ENCODE peak calls at places on chromosomes 13 and 19, in six cellular contexts. W is iris pigment epithelial cell, K is hippocampal formation, H is AG10803, M is SHP77 treated with DMSO at 0.1 percent for 48 hours, Q is glutamatergic neuron. X is an unnamed sample.

GRCh38 chr19:52237771-52238400 is 31.5 kb upstream of the ZNF766 start:
- DNase-seq in W (peak), K (peak), H (peak), M (no peak), Q (peak), X (peak)

GRCh38 chr19:2123682-2124387 is 27.1 kb downstream of the IZUMO4 start:
- DNase-seq in W (peak), K (no peak), H (no peak), M (no peak), Q (no peak), X (no peak)

GRCh38 chr13:103898481-103898880 is 832.3 kb upstream of the SLC10A2 start:
- DNase-seq in W (no peak), K (no peak), H (no peak), M (no peak), Q (no peak), X (no peak)

GRCh38 chr19:7783991-7784421 is 21.0 kb downstream of the CLEC4M start:
- DNase-seq in W (peak), K (no peak), H (peak), M (no peak), Q (no peak), X (no peak)

GRCh38 chr13:46051958-46052313 is 610 bp downstream of the ZC3H13 start:
- DNase-seq in W (no peak), K (no peak), H (no peak), M (no peak), Q (no peak), X (no peak)

GRCh38 chr13:39245688-39246087 is 207.4 kb downstream of the NHLRC3 start:
- DNase-seq in W (no peak), K (no peak), H (no peak), M (no peak), Q (no peak), X (no peak)

GRCh38 chr19:35609881-35610353 is 2.6 kb upstream of the HAUS5 start:
- DNase-seq in W (no peak), K (no peak), H (no peak), M (no peak), Q (no peak), X (no peak)

GRCh38 chr19:58555920-58556632 is 1.2 kb upstream of the CHMP2A start:
- DNase-seq in W (no peak), K (no peak), H (no peak), M (no peak), Q (no peak), X (no peak)

GRCh38 chr13:29855009-29855408 is 4.6 kb upstream of the UBL3 start:
- DNase-seq in W (no peak), K (no peak), H (no peak), M (no peak), Q (no peak), X (no peak)

GRCh38 chr19:17765069-17765618 is 13.9 kb downstream of the FCHO1 start:
- DNase-seq in W (no peak), K (peak), H (no peak), M (no peak), Q (no peak), X (no peak)

GRCh38 chr13:113801289-113801961 is 42.4 kb downstream of the TMEM255B start:
- DNase-seq in W (no peak), K (no peak), H (no peak), M (no peak), Q (no peak), X (no peak)

GRCh38 chr13:24995225-24995804 is 100.6 kb upstream of the PABPC3 start:
- DNase-seq in W (peak), K (peak), H (peak), M (peak), Q (peak), X (peak)

GRCh38 chr19:41225238-41226052 is 6.4 kb downstream of the AXL start:
- DNase-seq in W (peak), K (no peak), H (peak), M (no peak), Q (no peak), X (peak)

GRCh38 chr13:62721893-62722292 is 1306.2 kb upstream of the PCDH20 start:
- DNase-seq in W (no peak), K (no peak), H (no peak), M (no peak), Q (no peak), X (no peak)

GRCh38 chr13:64234255-64234654 is 2818.6 kb upstream of the PCDH20 start:
- DNase-seq in W (peak), K (no peak), H (peak), M (no peak), Q (no peak), X (no peak)

GRCh38 chr19:441213-441823 is 19.5 kb downstream of the SHC2 start:
- DNase-seq in W (no peak), K (no peak), H (no peak), M (no peak), Q (peak), X (no peak)

GRCh38 chr13:100546713-100547405 is 41.7 kb downstream of the GGACT start:
- DNase-seq in W (no peak), K (no peak), H (no peak), M (no peak), Q (no peak), X (no peak)

GRCh38 chr19:13022859-13023636 is 27.8 kb downstream of the NFIX start:
- DNase-seq in W (peak), K (peak), H (peak), M (no peak), Q (no peak), X (peak)

GRCh38 chr13:39401091-39401647 is 201.8 kb downstream of the LHFPL6 start:
- DNase-seq in W (no peak), K (peak), H (no peak), M (no peak), Q (no peak), X (peak)

GRCh38 chr13:31731923-31732322 is 7.4 kb upstream of the RXFP2 start:
- DNase-seq in W (no peak), K (no peak), H (no peak), M (no peak), Q (no peak), X (no peak)